ENCODE peak calls at places on chromosomes 2 and 18, in ten cellular contexts. One of them, this sample, is unnamed.

GRCh38 chr2:238528953-238529781 is 102.4 kb downstream of the ASB1 start:
- DNase-seq in left lung: no peak
- DNase-seq in colonic mucosa: peak
- DNase-seq in stomach: no peak
- DNase-seq in A549: peak
- DNase-seq in choroid plexus epithelial cell: peak
- DNase-seq in PC-3: peak
- DNase-seq in IMR-90: peak
- DNase-seq in PC-9: peak
- DNase-seq in adrenal gland: no peak
- DNase-seq in this sample: peak

GRCh38 chr2:130807659-130808385 is 28.9 kb upstream of the ARHGEF4 start:
- DNase-seq in stomach: no peak
- DNase-seq in adrenal gland: no peak
- DNase-seq in PC-3: peak
- DNase-seq in IMR-90: no peak
- DNase-seq in left lung: no peak
- DNase-seq in colonic mucosa: peak
- DNase-seq in choroid plexus epithelial cell: no peak
- DNase-seq in PC-9: peak
- DNase-seq in A549: no peak
- DNase-seq in this sample: peak

GRCh38 chr2:69965756-69966447 is 4.5 kb upstream of the ASPRV1 start:
- DNase-seq in A549: no peak
- DNase-seq in adrenal gland: no peak
- DNase-seq in PC-3: peak
- DNase-seq in left lung: no peak
- DNase-seq in IMR-90: no peak
- DNase-seq in PC-9: peak
- DNase-seq in stomach: no peak
- DNase-seq in choroid plexus epithelial cell: no peak
- DNase-seq in colonic mucosa: no peak
- DNase-seq in this sample: no peak

GRCh38 chr2:234240917-234241316 is 190.4 kb downstream of the SPP2 start:
- DNase-seq in PC-3: peak
- DNase-seq in IMR-90: peak
- DNase-seq in stomach: no peak
- DNase-seq in choroid plexus epithelial cell: no peak
- DNase-seq in A549: no peak
- DNase-seq in left lung: no peak
- DNase-seq in adrenal gland: no peak
- DNase-seq in PC-9: peak
- DNase-seq in colonic mucosa: no peak
- DNase-seq in this sample: peak

GRCh38 chr2:104734937-104735586 is 118.9 kb upstream of the POU3F3 start:
- DNase-seq in choroid plexus epithelial cell: peak
- DNase-seq in PC-3: no peak
- DNase-seq in stomach: no peak
- DNase-seq in colonic mucosa: no peak
- DNase-seq in A549: no peak
- DNase-seq in left lung: no peak
- DNase-seq in IMR-90: no peak
- DNase-seq in adrenal gland: no peak
- DNase-seq in PC-9: no peak
- DNase-seq in this sample: no peak

GRCh38 chr2:201854221-201854801 is 48.0 kb downstream of the CDK15 start:
- DNase-seq in PC-3: peak
- DNase-seq in stomach: no peak
- DNase-seq in choroid plexus epithelial cell: peak
- DNase-seq in adrenal gland: no peak
- DNase-seq in IMR-90: peak
- DNase-seq in colonic mucosa: no peak
- DNase-seq in left lung: no peak
- DNase-seq in PC-9: peak
- DNase-seq in A549: no peak
- DNase-seq in this sample: peak

GRCh38 chr2:135997380-135997779 is 12.0 kb upstream of the DARS1 start:
- DNase-seq in stomach: no peak
- DNase-seq in left lung: peak
- DNase-seq in A549: no peak
- DNase-seq in PC-3: no peak
- DNase-seq in IMR-90: no peak
- DNase-seq in PC-9: no peak
- DNase-seq in choroid plexus epithelial cell: no peak
- DNase-seq in colonic mucosa: no peak
- DNase-seq in adrenal gland: peak
- DNase-seq in this sample: no peak

GRCh38 chr18:1505856-1506255 is 601.2 kb downstream of the ADCYAP1 start:
- DNase-seq in stomach: no peak
- DNase-seq in PC-9: no peak
- DNase-seq in A549: no peak
- DNase-seq in choroid plexus epithelial cell: no peak
- DNase-seq in PC-3: peak
- DNase-seq in left lung: no peak
- DNase-seq in IMR-90: no peak
- DNase-seq in colonic mucosa: no peak
- DNase-seq in adrenal gland: no peak
- DNase-seq in this sample: no peak

GRCh38 chr18:25097119-25098114 is 254.5 kb downstream of the ZNF521 start:
- DNase-seq in stomach: no peak
- DNase-seq in adrenal gland: no peak
- DNase-seq in IMR-90: peak
- DNase-seq in PC-3: no peak
- DNase-seq in choroid plexus epithelial cell: peak
- DNase-seq in colonic mucosa: no peak
- DNase-seq in left lung: no peak
- DNase-seq in A549: no peak
- DNase-seq in PC-9: no peak
- DNase-seq in this sample: no peak

GRCh38 chr2:67663776-67664175 is 266.6 kb downstream of the ETAA1 start:
- DNase-seq in A549: no peak
- DNase-seq in PC-3: no peak
- DNase-seq in stomach: no peak
- DNase-seq in left lung: no peak
- DNase-seq in colonic mucosa: no peak
- DNase-seq in PC-9: no peak
- DNase-seq in adrenal gland: no peak
- DNase-seq in IMR-90: no peak
- DNase-seq in choroid plexus epithelial cell: no peak
- DNase-seq in this sample: no peak

GRCh38 chr2:15563227-15564100 is 2.3 kb upstream of the NBAS start:
- DNase-seq in A549: no peak
- DNase-seq in left lung: peak
- DNase-seq in adrenal gland: no peak
- DNase-seq in stomach: no peak
- DNase-seq in PC-9: no peak
- DNase-seq in IMR-90: no peak
- DNase-seq in choroid plexus epithelial cell: no peak
- DNase-seq in PC-3: no peak
- DNase-seq in colonic mucosa: no peak
- DNase-seq in this sample: no peak

GRCh38 chr18:12238861-12239260 is 15.3 kb upstream of the CIDEA start:
- DNase-seq in stomach: no peak
- DNase-seq in A549: no peak
- DNase-seq in choroid plexus epithelial cell: peak
- DNase-seq in IMR-90: peak
- DNase-seq in PC-3: no peak
- DNase-seq in colonic mucosa: no peak
- DNase-seq in adrenal gland: no peak
- DNase-seq in left lung: no peak
- DNase-seq in PC-9: no peak
- DNase-seq in this sample: no peak

GRCh38 chr18:12234451-12235190 is 19.5 kb upstream of the CIDEA start:
- DNase-seq in colonic mucosa: no peak
- DNase-seq in IMR-90: no peak
- DNase-seq in stomach: no peak
- DNase-seq in PC-3: no peak
- DNase-seq in left lung: no peak
- DNase-seq in PC-9: no peak
- DNase-seq in adrenal gland: no peak
- DNase-seq in A549: no peak
- DNase-seq in choroid plexus epithelial cell: no peak
- DNase-seq in this sample: no peak

GRCh38 chr18:12239426-12239825 is 14.7 kb upstream of the CIDEA start:
- DNase-seq in choroid plexus epithelial cell: peak
- DNase-seq in stomach: no peak
- DNase-seq in PC-9: no peak
- DNase-seq in colonic mucosa: no peak
- DNase-seq in PC-3: no peak
- DNase-seq in adrenal gland: no peak
- DNase-seq in IMR-90: peak
- DNase-seq in A549: no peak
- DNase-seq in left lung: no peak
- DNase-seq in this sample: no peak

GRCh38 chr18:12236141-12236540 is 18.0 kb upstream of the CIDEA start:
- DNase-seq in A549: no peak
- DNase-seq in PC-3: no peak
- DNase-seq in choroid plexus epithelial cell: no peak
- DNase-seq in adrenal gland: no peak
- DNase-seq in stomach: no peak
- DNase-seq in left lung: peak
- DNase-seq in IMR-90: no peak
- DNase-seq in PC-9: no peak
- DNase-seq in colonic mucosa: no peak
- DNase-seq in this sample: no peak

GRCh38 chr18:12236934-12237832 is 17.0 kb upstream of the CIDEA start:
- DNase-seq in colonic mucosa: peak
- DNase-seq in PC-9: no peak
- DNase-seq in IMR-90: peak
- DNase-seq in adrenal gland: peak
- DNase-seq in PC-3: peak
- DNase-seq in stomach: peak
- DNase-seq in A549: peak
- DNase-seq in left lung: peak
- DNase-seq in choroid plexus epithelial cell: peak
- DNase-seq in this sample: no peak
- TF ChIP-seq CTCF in colonic mucosa: peak
- TF ChIP-seq CTCF in PC-9: peak
- TF ChIP-seq CTCF in IMR-90: peak
- TF ChIP-seq CTCF in adrenal gland: peak
- TF ChIP-seq CTCF in PC-3: peak
- TF ChIP-seq CTCF in stomach: no peak
- TF ChIP-seq CTCF in A549: peak
- TF ChIP-seq CTCF in left lung: peak
- TF ChIP-seq CTCF in choroid plexus epithelial cell: peak
- TF ChIP-seq CTCF in this sample: peak

GRCh38 chr2:25787020-25787419 is 91.3 kb downstream of the ASXL2 start:
- DNase-seq in colonic mucosa: no peak
- DNase-seq in adrenal gland: no peak
- DNase-seq in left lung: no peak
- DNase-seq in choroid plexus epithelial cell: peak
- DNase-seq in PC-3: no peak
- DNase-seq in IMR-90: no peak
- DNase-seq in stomach: no peak
- DNase-seq in A549: peak
- DNase-seq in PC-9: no peak
- DNase-seq in this sample: no peak

GRCh38 chr2:25790074-25790473 is 88.2 kb downstream of the ASXL2 start:
- DNase-seq in PC-9: no peak
- DNase-seq in adrenal gland: no peak
- DNase-seq in choroid plexus epithelial cell: no peak
- DNase-seq in colonic mucosa: no peak
- DNase-seq in left lung: no peak
- DNase-seq in stomach: no peak
- DNase-seq in A549: no peak
- DNase-seq in PC-3: no peak
- DNase-seq in IMR-90: peak
- DNase-seq in this sample: no peak

GRCh38 chr2:25784408-25784807 is 93.9 kb downstream of the ASXL2 start:
- DNase-seq in colonic mucosa: no peak
- DNase-seq in adrenal gland: no peak
- DNase-seq in IMR-90: no peak
- DNase-seq in choroid plexus epithelial cell: no peak
- DNase-seq in left lung: no peak
- DNase-seq in PC-9: no peak
- DNase-seq in A549: no peak
- DNase-seq in stomach: no peak
- DNase-seq in PC-3: no peak
- DNase-seq in this sample: no peak

GRCh38 chr2:25788457-25788856 is 89.8 kb downstream of the ASXL2 start:
- DNase-seq in PC-9: no peak
- DNase-seq in A549: no peak
- DNase-seq in left lung: no peak
- DNase-seq in choroid plexus epithelial cell: no peak
- DNase-seq in IMR-90: no peak
- DNase-seq in adrenal gland: no peak
- DNase-seq in PC-3: no peak
- DNase-seq in colonic mucosa: no peak
- DNase-seq in stomach: no peak
- DNase-seq in this sample: no peak
- H3K4me3 ChIP-seq in PC-9: no peak
- H3K4me3 ChIP-seq in A549: no peak
- H3K4me3 ChIP-seq in left lung: no peak
- H3K4me3 ChIP-seq in choroid plexus epithelial cell: no peak
- H3K4me3 ChIP-seq in IMR-90: no peak
- H3K4me3 ChIP-seq in adrenal gland: no peak
- H3K4me3 ChIP-seq in PC-3: no peak
- H3K4me3 ChIP-seq in colonic mucosa: no peak
- H3K4me3 ChIP-seq in stomach: no peak
- H3K4me3 ChIP-seq in this sample: no peak

DNA sequence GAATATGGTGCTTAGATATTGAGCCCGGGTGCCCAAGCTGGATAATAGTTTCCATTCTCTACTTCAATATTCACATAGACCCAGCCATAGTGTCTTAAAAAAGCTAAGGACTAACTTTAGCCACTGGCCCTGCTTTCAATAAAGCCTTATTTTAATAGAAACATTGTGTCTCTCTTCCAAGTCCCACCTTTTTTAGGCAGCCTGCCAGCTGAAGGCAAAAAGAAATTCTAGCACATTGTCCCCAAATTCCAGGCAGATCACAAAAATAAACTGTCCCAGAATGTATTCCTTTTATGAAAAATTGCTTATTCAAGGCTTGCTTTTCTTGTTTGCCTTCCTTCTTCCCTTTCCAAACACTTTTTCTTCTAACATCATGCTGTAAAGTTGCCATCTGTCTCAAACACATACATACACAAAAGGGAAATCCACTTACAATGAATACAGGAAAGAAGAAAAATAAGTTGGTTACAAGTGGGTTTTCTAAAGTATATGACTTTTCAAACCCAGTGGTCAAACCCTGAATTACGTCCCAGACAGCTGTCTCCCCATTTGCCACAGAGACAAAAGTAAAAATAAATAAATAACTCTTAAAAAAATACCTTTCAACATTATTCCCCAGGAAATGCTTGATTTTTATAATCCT is 778.5 kb downstream of the BCL11A start:
- DNase-seq in PC-9: no peak
- DNase-seq in adrenal gland: no peak
- DNase-seq in stomach: no peak
- DNase-seq in left lung: no peak
- DNase-seq in colonic mucosa: no peak
- DNase-seq in PC-3: no peak
- DNase-seq in A549: no peak
- DNase-seq in IMR-90: no peak
- DNase-seq in choroid plexus epithelial cell: no peak
- DNase-seq in this sample: no peak
- TF ChIP-seq CTCF in PC-9: no peak
- TF ChIP-seq CTCF in adrenal gland: no peak
- TF ChIP-seq CTCF in stomach: no peak
- TF ChIP-seq CTCF in left lung: no peak
- TF ChIP-seq CTCF in colonic mucosa: no peak
- TF ChIP-seq CTCF in PC-3: peak
- TF ChIP-seq CTCF in A549: no peak
- TF ChIP-seq CTCF in IMR-90: no peak
- TF ChIP-seq CTCF in choroid plexus epithelial cell: no peak
- TF ChIP-seq CTCF in this sample: no peak

GRCh38 chr2:241036964-241037421 is 38.6 kb downstream of the SNED1 start:
- DNase-seq in adrenal gland: no peak
- DNase-seq in PC-9: no peak
- DNase-seq in left lung: peak
- DNase-seq in choroid plexus epithelial cell: no peak
- DNase-seq in stomach: no peak
- DNase-seq in IMR-90: no peak
- DNase-seq in A549: no peak
- DNase-seq in colonic mucosa: no peak
- DNase-seq in PC-3: no peak
- DNase-seq in this sample: no peak
- H3K4me3 ChIP-seq in adrenal gland: no peak
- H3K4me3 ChIP-seq in PC-9: peak
- H3K4me3 ChIP-seq in left lung: no peak
- H3K4me3 ChIP-seq in choroid plexus epithelial cell: no peak
- H3K4me3 ChIP-seq in stomach: peak
- H3K4me3 ChIP-seq in IMR-90: no peak
- H3K4me3 ChIP-seq in A549: no peak
- H3K4me3 ChIP-seq in colonic mucosa: peak
- H3K4me3 ChIP-seq in PC-3: peak
- H3K4me3 ChIP-seq in this sample: no peak